ENCODE peak calls at places on chromosomes 12 and 14, in ten cellular contexts. H is tibial nerve; M is K562; A is psoas muscle; P is naive thymus-derived CD4-positive, alpha-beta T cell; V is OCI-LY7; X is body of pancreas; C is transverse colon; I is RWPE2; L is lung. D is an unnamed sample. For H3K9me3, the result is how much of the 10 kb centered on the place peaks cover.

GRCh38 chr12:43332977-43333649 is 218.9 kb downstream of the ADAMTS20 start:
- DNase-seq in X (no peak), M (no peak), A (no peak), P (no peak), C (no peak), V (no peak), H (no peak), L (no peak), I (no peak), D (no peak)

GRCh38 chr14:95509512-95509911 is 6.9 kb downstream of the SYNE3 start:
- DNase-seq in H (no peak), M (no peak), C (no peak), P (no peak), V (no peak), X (no peak), L (no peak), A (no peak), I (no peak), D (no peak)

GRCh38 chr14:54564071-54564798 is 2.7 kb upstream of the SAMD4A start:
- DNase-seq in H (no peak), L (no peak), P (peak), A (no peak), I (no peak), X (no peak), C (no peak), M (peak), V (peak), D (no peak)

GRCh38 chr12:113519464-113520191 is 48.0 kb upstream of the LHX5 start:
- DNase-seq in I (no peak), M (no peak), A (no peak), P (no peak), X (no peak), V (no peak), C (no peak), L (no peak), H (no peak), D (no peak)

GRCh38 chr12:130796985-130797686 is 41.9 kb downstream of the STX2 start:
- DNase-seq in I (no peak), C (no peak), A (no peak), X (no peak), L (no peak), V (no peak), H (no peak), M (no peak), P (peak), D (no peak)

GRCh38 chr14:64294672-64295413 is 672 bp upstream of the ESR2 start:
- DNase-seq in X (peak), P (peak), L (peak), A (peak), V (peak), M (peak), I (peak), H (peak), C (peak), D (peak)

GRCh38 chr14:94612174-94612573 is at the start of gene SERPINA3:
- DNase-seq in C (no peak), I (no peak), A (no peak), L (no peak), V (no peak), H (peak), M (no peak), X (peak), P (no peak), D (no peak)

GRCh38 chr14:78637903-78638302 is 467.7 kb downstream of the NRXN3 start:
- DNase-seq in H (no peak), I (no peak), P (no peak), L (no peak), X (no peak), M (no peak), A (no peak), V (no peak), C (no peak), D (no peak)

GRCh38 chr12:65972149-65972548 is 147.9 kb downstream of the HMGA2 start:
- DNase-seq in M (no peak), L (no peak), C (no peak), A (no peak), I (no peak), X (no peak), H (no peak), P (no peak), V (no peak), D (no peak)

GRCh38 chr14:29822430-29822709 is 105.3 kb downstream of the PRKD1 start:
- DNase-seq in M (no peak), I (no peak), C (no peak), P (no peak), A (no peak), L (no peak), X (no peak), H (no peak), V (no peak), D (no peak)

GRCh38 chr12:98424726-98425401 is 90.5 kb upstream of the TMPO start:
- DNase-seq in I (peak), L (peak), P (peak), H (peak), V (peak), C (peak), M (peak), X (peak), A (no peak), D (peak)

GRCh38 chr12:68067762-68068376 is 78.6 kb downstream of the IFNG-AS1 start:
- DNase-seq in L (no peak), P (no peak), C (no peak), V (peak), H (no peak), M (peak), X (no peak), A (no peak), I (no peak), D (no peak)

GRCh38 chr14:103061482-103061976 is 4.2 kb upstream of the CDC42BPB start:
- DNase-seq in A (no peak), V (no peak), I (no peak), P (no peak), L (no peak), M (no peak), H (no peak), C (no peak), X (no peak), D (no peak)

GRCh38 chr14:63544641-63545234 is 1.6 kb upstream of the PPP2R5E start:
- DNase-seq in C (no peak), H (no peak), M (peak), V (peak), A (no peak), X (no peak), I (no peak), P (no peak), L (no peak), D (no peak)

GRCh38 chr12:115472852-115473251 is 788.9 kb upstream of the TBX3 start:
- DNase-seq in I (no peak), M (no peak), L (no peak), V (no peak), A (no peak), H (no peak), C (no peak), P (no peak), X (no peak), D (no peak)
- H3K9me3 ChIP-seq in I (under half), M (under half), L (under half), V (under half), A (under half), H (under half), C (under half), P (under half), X (under half), D (under half)

GRCh38 chr12:120369476-120370342 is 745 bp upstream of the MSI1 start:
- DNase-seq in X (no peak), P (no peak), M (no peak), I (no peak), L (no peak), H (no peak), C (no peak), A (no peak), V (no peak), D (no peak)
- H3K4me3 ChIP-seq in X (no peak), P (no peak), M (no peak), I (peak), L (no peak), H (peak), C (peak), A (peak), V (no peak), D (no peak)

GRCh38 chr14:105783707-105784106 is 257.3 kb downstream of the TMEM121 start:
- DNase-seq in L (peak), V (no peak), X (no peak), I (no peak), H (no peak), P (no peak), M (no peak), C (no peak), A (no peak), D (no peak)
- H3K9me3 ChIP-seq in L (under half), V (under half), X (under half), I (under half), H (under half), P (under half), M (under half), C (under half), A (under half), D (under half)

GRCh38 chr12:57224973-57225679 is 4.4 kb upstream of the SHMT2 start:
- DNase-seq in X (peak), H (no peak), C (peak), V (peak), A (no peak), I (no peak), P (peak), M (no peak), L (no peak), D (no peak)
- H3K4me3 ChIP-seq in X (no peak), H (no peak), C (peak), V (no peak), A (no peak), I (no peak), P (no peak), M (no peak), L (peak), D (no peak)

GRCh38 chr14:89598548-89599186 is 181.6 kb upstream of the FOXN3 start:
- DNase-seq in A (no peak), P (peak), L (no peak), I (no peak), V (peak), C (no peak), H (no peak), M (no peak), X (no peak), D (no peak)

GRCh38 chr14:89600029-89600428 is 183.0 kb upstream of the FOXN3 start:
- DNase-seq in A (no peak), P (no peak), X (no peak), L (no peak), V (no peak), I (no peak), M (no peak), C (no peak), H (no peak), D (no peak)

GRCh38 chr14:89603938-89604480 is 187.0 kb upstream of the FOXN3 start:
- DNase-seq in I (no peak), H (no peak), X (no peak), V (no peak), L (no peak), M (no peak), P (peak), A (no peak), C (no peak), D (no peak)

DNA sequence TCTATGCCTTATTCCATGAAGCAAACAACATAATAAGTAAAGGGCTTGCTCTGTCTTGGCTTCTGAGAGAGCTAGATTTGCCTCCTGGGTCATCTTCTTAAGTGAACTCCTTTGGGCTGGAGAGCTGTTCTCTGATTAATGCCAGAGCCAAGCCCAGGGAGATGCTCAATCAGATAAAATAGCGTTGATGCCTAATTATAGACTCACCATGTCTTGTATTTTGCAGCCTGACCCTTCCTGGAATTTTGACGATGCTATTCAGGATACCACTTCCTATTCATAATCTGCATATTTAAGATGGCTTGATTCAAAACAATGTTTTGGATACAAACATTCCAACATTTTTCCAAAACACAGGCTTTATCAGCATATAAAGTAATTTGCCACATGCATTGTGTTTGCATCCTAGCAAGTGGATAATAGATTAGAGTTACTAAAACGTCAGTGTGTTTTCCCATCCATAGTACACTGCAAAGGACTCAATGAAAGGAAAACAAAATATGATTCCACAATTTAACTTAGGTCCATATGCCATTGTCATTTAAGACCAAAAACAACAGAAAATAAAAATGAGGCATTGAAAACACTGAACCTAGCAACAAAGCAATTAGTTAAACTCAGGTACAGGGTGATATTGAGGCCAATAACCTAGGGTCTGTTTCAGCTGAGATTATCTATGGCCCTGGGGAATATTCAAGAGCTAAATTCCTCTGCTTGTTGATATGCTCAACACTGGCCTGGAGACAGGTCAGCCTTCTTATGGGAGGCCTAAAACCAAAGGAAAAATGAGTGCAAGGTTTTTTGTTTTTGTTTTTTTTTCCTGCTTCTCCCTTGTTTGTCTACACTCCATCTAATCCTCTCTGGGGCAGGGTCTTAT is 184.2 kb upstream of the FOXN3 start:
- DNase-seq in I (no peak), V (no peak), L (no peak), P (no peak), M (no peak), X (no peak), H (no peak), C (no peak), A (no peak), D (no peak)
- H3K9me3 ChIP-seq in I (under half), V (half or more), L (under half), P (under half), M (under half), X (under half), H (under half), C (under half), A (under half), D (under half)

D was measured in AG04450.